ENCODE peak calls at places on chromosomes 11 and 22, in seven cellular contexts. T is astrocyte; Z is brain microvascular endothelial cell; F is OCI-LY7; M is CD8-positive, alpha-beta T cell; U is right atrium auricular region; P is ovary. S is an unnamed sample. For H3K36me3, the result is how much of the 10 kb centered on the place peaks cover.

GRCh38 chr22:37559901-37560681 is at the start of gene CDC42EP1:
- DNase-seq in P (peak), U (no peak), F (no peak), T (peak), Z (no peak), M (peak), S (no peak)

GRCh38 chr11:73520358-73521061 is 77.4 kb downstream of the FAM168A start:
- DNase-seq in P (no peak), T (no peak), U (no peak), Z (no peak), M (no peak), F (no peak), S (no peak)

GRCh38 chr22:37443086-37443485 is 15.8 kb upstream of the ELFN2 start:
- DNase-seq in U (no peak), F (no peak), M (no peak), P (no peak), Z (no peak), T (no peak), S (no peak)

GRCh38 chr11:63951779-63952536 is 13.2 kb downstream of the NAA40 start:
- DNase-seq in U (no peak), M (peak), T (no peak), Z (peak), P (no peak), F (peak), S (no peak)

GRCh38 chr11:65432686-65433582 is 10.3 kb downstream of the NEAT1 start:
- DNase-seq in T (no peak), P (no peak), U (no peak), F (peak), Z (no peak), M (no peak), S (no peak)

GRCh38 chr22:29623059-29623458 is 19.6 kb downstream of the NF2 start:
- DNase-seq in U (no peak), F (no peak), P (no peak), M (no peak), T (no peak), Z (no peak), S (no peak)

GRCh38 chr22:31253949-31254348 is 38.3 kb downstream of the PIK3IP1 start:
- DNase-seq in M (no peak), U (no peak), F (no peak), T (no peak), P (no peak), Z (no peak), S (no peak)

GRCh38 chr22:44952863-44953790 is 56.7 kb downstream of the PHF21B start:
- DNase-seq in T (no peak), P (no peak), F (peak), M (no peak), U (no peak), Z (no peak), S (no peak)

GRCh38 chr11:119169272-119169719 is 771 bp downstream of the NLRX1 start:
- DNase-seq in U (peak), M (no peak), P (no peak), Z (no peak), T (peak), F (peak), S (no peak)

GRCh38 chr22:37427711-37428635 is 694 bp upstream of the ELFN2 start:
- DNase-seq in T (no peak), Z (no peak), U (no peak), P (no peak), M (no peak), F (no peak), S (no peak)

GRCh38 chr22:20080776-20081654 is 974 bp downstream of the DGCR8 start:
- DNase-seq in Z (peak), T (peak), U (no peak), M (no peak), F (peak), P (no peak), S (no peak)

GRCh38 chr22:39486951-39487825 is 14.9 kb upstream of the MIEF1 start:
- DNase-seq in M (peak), U (no peak), P (no peak), Z (no peak), F (no peak), T (no peak), S (no peak)

GRCh38 chr11:47863189-47863892 is 15.2 kb upstream of the NUP160 start:
- DNase-seq in F (peak), M (no peak), U (no peak), Z (peak), T (peak), P (no peak), S (no peak)

GRCh38 chr11:132125855-132126841 is 755.7 kb downstream of the NTM start:
- DNase-seq in Z (no peak), M (peak), P (no peak), F (no peak), U (no peak), T (no peak), S (peak)

GRCh38 chr11:68931911-68932310 is 28.2 kb downstream of the IGHMBP2 start:
- DNase-seq in Z (no peak), U (no peak), T (no peak), F (no peak), M (no peak), P (no peak), S (no peak)
- H3K36me3 ChIP-seq in Z (under half), U (half or more), T (under half), F (under half), M (under half), P (under half), S (under half)

DNA sequence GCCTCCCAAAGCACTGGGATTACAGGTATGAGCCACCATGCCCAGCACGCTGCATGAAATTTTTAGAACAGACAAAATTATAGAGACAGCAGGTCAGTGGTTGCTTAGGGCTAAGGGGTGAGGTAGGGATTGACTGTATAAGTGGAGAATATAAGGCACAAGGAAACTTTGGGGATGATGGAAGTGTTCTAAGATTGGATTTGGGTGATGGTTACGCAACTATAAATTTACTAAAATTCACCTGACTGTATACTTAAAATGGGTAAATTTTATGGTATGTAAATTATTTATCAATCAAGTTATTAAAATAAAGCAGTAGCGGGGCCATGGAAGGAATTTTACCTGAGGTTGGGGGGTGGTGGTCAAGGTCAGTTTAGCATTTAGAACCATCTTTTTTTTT is 16.4 kb upstream of the POLD3 start:
- DNase-seq in Z (no peak), F (no peak), U (no peak), T (no peak), M (no peak), P (no peak), S (no peak)
- H3K27ac ChIP-seq in Z (no peak), F (no peak), U (no peak), T (no peak), M (no peak), P (no peak), S (no peak)

GRCh38 chr22:46274381-46274780 is 6.6 kb downstream of the TTC38 start:
- DNase-seq in U (no peak), F (no peak), M (no peak), P (no peak), T (no peak), Z (no peak), S (no peak)
- H3K36me3 ChIP-seq in U (half or more), F (under half), M (under half), P (under half), T (under half), Z (under half), S (under half)

GRCh38 chr11:110373061-110373702 is 56.6 kb upstream of the FDX1 start:
- DNase-seq in M (no peak), Z (no peak), P (no peak), F (no peak), T (peak), U (no peak), S (no peak)
- H3K27ac ChIP-seq in M (no peak), Z (no peak), P (peak), F (no peak), T (no peak), U (no peak), S (no peak)

S was measured in tibial nerve.